ENCODE peak calls at places on chromosomes 11 and 22, in seven cellular contexts. A, B, N, R, G, F and X are unnamed samples.

GRCh38 chr11:56961609-56962008 is 27.1 kb upstream of the OR5AK2 start:
- DNase-seq in N (no peak), F (no peak), G (no peak), A (no peak), B (no peak), R (no peak), X (no peak)

GRCh38 chr11:57348636-57349323 is 10.6 kb downstream of the P2RX3 start:
- DNase-seq in N (peak; percentile 57), B (no peak), G (no peak), A (no peak), R (no peak), F (no peak), X (no peak)

GRCh38 chr11:35011389-35011788 is 95.0 kb downstream of the PDHX start:
- DNase-seq in N (no peak), B (no peak), F (no peak), A (no peak), R (no peak), G (no peak), X (no peak)

GRCh38 chr11:116925050-116925449 is 87.6 kb upstream of the APOA1 start:
- DNase-seq in B (no peak), G (no peak), A (no peak), N (no peak), R (no peak), F (no peak), X (no peak)

GRCh38 chr22:30297276-30298004 is 8.1 kb upstream of the CASTOR1 start:
- DNase-seq in A (no peak), G (no peak), R (no peak), N (no peak), B (no peak), F (no peak), X (no peak)

GRCh38 chr11:82733444-82734119 is at the start of gene FAM181B:
- DNase-seq in F (peak; percentile 5), A (no peak), B (no peak), N (peak; percentile 90), G (peak; percentile 31), R (peak; percentile 51), X (peak; percentile 88)

GRCh38 chr11:76835928-76836612 is 24.6 kb upstream of the ACER3 start:
- DNase-seq in A (no peak), B (peak; percentile 34), N (no peak), G (peak; percentile 87), F (peak; percentile 92), R (no peak), X (no peak)

GRCh38 chr11:1111545-1112212 is 37.0 kb downstream of the MUC2 start:
- DNase-seq in N (peak; percentile 39), F (no peak), R (no peak), B (no peak), G (no peak), A (no peak), X (peak; percentile 52)

GRCh38 chr11:37881741-37882140 is 1283.7 kb upstream of the RAG2 start:
- DNase-seq in R (no peak), B (no peak), G (no peak), F (no peak), A (no peak), N (no peak), X (no peak)

GRCh38 chr22:24894220-24894975 is 52.1 kb downstream of the LHFPL7 start:
- DNase-seq in A (no peak), N (peak; percentile 92), R (no peak), B (peak; percentile 92), F (peak; percentile 81), G (peak; percentile 93), X (peak; percentile 95)

GRCh38 chr22:25072406-25072805 is 119.9 kb downstream of the KIAA1671 start:
- DNase-seq in N (no peak), R (peak; percentile 42), F (no peak), G (no peak), B (no peak), A (no peak), X (no peak)

GRCh38 chr11:6565325-6565724 is 38.1 kb downstream of the RRP8 start:
- DNase-seq in G (no peak), F (no peak), A (no peak), N (no peak), R (no peak), B (no peak), X (no peak)

GRCh38 chr22:23565942-23566715 is 14.0 kb downstream of the IGLL1 start:
- DNase-seq in A (no peak), B (no peak), N (peak; percentile 75), R (peak; percentile 13), G (no peak), F (no peak), X (peak; percentile 77)

GRCh38 chr11:101477926-101478325 is 105.9 kb downstream of the TRPC6 start:
- DNase-seq in R (no peak), F (no peak), A (no peak), N (no peak), B (no peak), G (no peak), X (no peak)

GRCh38 chr11:116421529-116422185 is 351.1 kb downstream of the BUD13 start:
- DNase-seq in N (no peak), F (peak; percentile 63), B (no peak), G (no peak), A (no peak), R (no peak), X (no peak)

GRCh38 chr11:35579557-35580396 is 38.5 kb upstream of the FJX1 start:
- DNase-seq in G (no peak), F (no peak), B (peak; percentile 64), N (no peak), R (no peak), A (no peak), X (no peak)

GRCh38 chr11:92758216-92758615 is 211.2 kb upstream of the MTNR1B start:
- DNase-seq in B (no peak), R (no peak), N (no peak), A (no peak), F (no peak), G (no peak), X (no peak)

GRCh38 chr11:75454987-75455386 is 22.0 kb upstream of the KLHL35 start:
- DNase-seq in A (no peak), N (no peak), R (no peak), F (peak; percentile 25), G (no peak), B (no peak), X (no peak)

GRCh38 chr11:15471709-15472404 is 357.1 kb downstream of the INSC start:
- DNase-seq in F (no peak), A (no peak), B (no peak), G (no peak), R (no peak), N (no peak), X (no peak)

GRCh38 chr11:1052133-1053011 is 15.9 kb upstream of the MUC6 start:
- DNase-seq in N (peak; percentile 70), A (no peak), F (no peak), B (no peak), G (no peak), R (no peak), X (peak; percentile 73)

GRCh38 chr11:45393826-45394225 is 107.7 kb upstream of the SYT13 start:
- DNase-seq in B (no peak), F (no peak), A (no peak), R (no peak), N (peak; percentile 70), G (no peak), X (no peak)